ENCODE peak calls at places on chromosomes 7 and 10, in ten cellular contexts. C is left ventricle myocardium inferior, U is OCI-LY7, M is colonic mucosa, S is adipocyte, I is K562, O is esophagus squamous epithelium, F is brain microvascular endothelial cell, R is PC-3, N is Karpas-422. V is an unnamed sample.

GRCh38 chr7:135317676-135318326 is 84.2 kb downstream of the STRA8 start:
- DNase-seq in C (no peak), U (no peak), M (peak; percentile 40), S (no peak), I (no peak), O (no peak), F (no peak), R (no peak), N (no peak), V (no peak)

GRCh38 chr10:123913688-123914268 is 22.2 kb upstream of the CPXM2 start:
- DNase-seq in C (no peak), U (peak; percentile 22), M (no peak), S (no peak), I (peak; percentile 8), O (no peak), F (no peak), R (no peak), N (peak; percentile 51), V (no peak)

GRCh38 chr7:41256186-41256945 is 446.5 kb downstream of the INHBA start:
- DNase-seq in C (no peak), U (no peak), M (no peak), S (no peak), I (no peak), O (no peak), F (no peak), R (no peak), N (no peak), V (no peak)

GRCh38 chr10:120394446-120394845 is 62.6 kb upstream of the PLPP4 start:
- DNase-seq in C (no peak), U (no peak), M (no peak), S (no peak), I (no peak), O (no peak), F (no peak), R (no peak), N (no peak), V (no peak)

GRCh38 chr10:69578508-69578991 is 5.3 kb upstream of the NEUROG3 start:
- DNase-seq in C (no peak), U (no peak), M (no peak), S (no peak), I (no peak), O (no peak), F (no peak), R (no peak), N (no peak), V (no peak)

GRCh38 chr10:110530131-110530831 is 32.6 kb downstream of the DUSP5 start:
- DNase-seq in C (peak; percentile 66), U (no peak), M (peak; percentile 26), S (peak; percentile 88), I (no peak), O (no peak), F (peak; percentile 68), R (peak; percentile 61), N (no peak), V (peak; percentile 65)

GRCh38 chr7:80372415-80372814 is 139.4 kb downstream of the GNAT3 start:
- DNase-seq in C (no peak), U (no peak), M (no peak), S (peak; percentile 74), I (no peak), O (no peak), F (peak; percentile 19), R (no peak), N (no peak), V (no peak)

GRCh38 chr7:144468990-144469732 is 65.7 kb upstream of the NOBOX start:
- DNase-seq in C (no peak), U (no peak), M (no peak), S (peak; percentile 22), I (no peak), O (no peak), F (peak; percentile 27), R (no peak), N (no peak), V (no peak)

GRCh38 chr7:16785316-16785715 is 19.5 kb downstream of the AGR2 start:
- DNase-seq in C (no peak), U (no peak), M (no peak), S (no peak), I (no peak), O (no peak), F (no peak), R (no peak), N (peak; percentile 16), V (no peak)

GRCh38 chr7:112495820-112496462 is 15.2 kb downstream of the LSMEM1 start:
- DNase-seq in C (peak; percentile 20), U (peak; percentile 65), M (peak; percentile 47), S (peak; percentile 80), I (peak; percentile 53), O (no peak), F (peak; percentile 51), R (peak; percentile 69), N (peak; percentile 80), V (peak; percentile 75)

GRCh38 chr10:102140218-102140617 is 7.4 kb downstream of the PPRC1 start:
- DNase-seq in C (no peak), U (no peak), M (no peak), S (no peak), I (no peak), O (no peak), F (no peak), R (no peak), N (no peak), V (no peak)

GRCh38 chr10:102139281-102140110 is 6.7 kb downstream of the PPRC1 start:
- DNase-seq in C (no peak), U (no peak), M (no peak), S (no peak), I (no peak), O (no peak), F (no peak), R (no peak), N (no peak), V (no peak)

GRCh38 chr10:102141583-102142107 is 8.8 kb downstream of the PPRC1 start:
- DNase-seq in C (no peak), U (no peak), M (no peak), S (no peak), I (no peak), O (no peak), F (no peak), R (no peak), N (no peak), V (no peak)

GRCh38 chr10:102135956-102136526 is 3.2 kb downstream of the PPRC1 start:
- DNase-seq in C (no peak), U (no peak), M (no peak), S (no peak), I (no peak), O (no peak), F (no peak), R (no peak), N (no peak), V (no peak)

GRCh38 chr10:102140913-102141540 is 8.2 kb downstream of the PPRC1 start:
- DNase-seq in C (no peak), U (no peak), M (no peak), S (no peak), I (no peak), O (no peak), F (no peak), R (no peak), N (no peak), V (no peak)
- H3K36me3 ChIP-seq in C (peaks cover 76% of the 10 kb centered on the region), U (peaks cover 96% of the 10 kb centered on the region), M (peaks cover 32% of the 10 kb centered on the region), S (peaks cover 76% of the 10 kb centered on the region), I (peaks cover 88% of the 10 kb centered on the region), O (peaks cover 86% of the 10 kb centered on the region), F (peaks cover 74% of the 10 kb centered on the region), R (peaks cover 62% of the 10 kb centered on the region), N (peaks cover 4% of the 10 kb centered on the region), V (no peaks in the 10 kb centered on the region)

GRCh38 chr10:77842652-77843212 is 83.8 kb downstream of the DLG5 start:
- DNase-seq in C (no peak), U (no peak), M (no peak), S (no peak), I (no peak), O (no peak), F (no peak), R (no peak), N (no peak), V (no peak)
- H3K36me3 ChIP-seq in C (peaks cover 36% of the 10 kb centered on the region), U (no peaks in the 10 kb centered on the region), M (no peaks in the 10 kb centered on the region), S (peaks cover 47% of the 10 kb centered on the region), I (peaks cover 58% of the 10 kb centered on the region), O (peaks cover 70% of the 10 kb centered on the region), F (peaks cover 19% of the 10 kb centered on the region), R (peaks cover 50% of the 10 kb centered on the region), N (no peaks in the 10 kb centered on the region), V (no peaks in the 10 kb centered on the region)

DNA sequence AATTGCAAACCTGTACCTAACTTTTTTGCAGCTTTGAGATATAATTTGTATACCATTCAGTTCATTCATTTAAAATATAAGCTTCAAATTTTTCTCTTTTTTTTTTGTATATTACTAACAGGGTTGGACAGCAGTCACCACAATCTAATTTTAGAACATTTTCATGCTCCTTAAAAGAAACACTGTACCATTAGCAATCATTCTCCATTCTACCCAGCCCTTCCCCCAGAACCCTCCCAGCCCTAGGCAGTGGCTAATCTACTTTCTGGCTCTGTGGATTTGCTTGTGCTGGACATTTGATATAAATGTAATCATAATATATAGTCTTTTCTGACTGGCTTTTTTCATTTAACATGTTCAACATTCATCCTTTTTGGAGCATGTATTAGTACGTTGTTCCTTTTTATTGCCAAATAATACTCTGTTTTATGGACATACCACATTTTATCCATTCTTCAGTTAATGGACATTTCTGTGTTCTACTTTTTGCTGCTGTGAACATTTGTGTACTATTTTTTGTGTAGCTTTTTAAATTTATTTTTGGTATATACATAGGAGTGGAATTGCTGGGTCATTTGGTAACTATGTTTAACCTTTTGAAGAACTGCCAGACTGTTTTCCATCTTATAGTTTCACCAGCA is 40.9 kb upstream of the ST7 start:
- DNase-seq in C (no peak), U (no peak), M (no peak), S (peak; percentile 15), I (no peak), O (no peak), F (no peak), R (no peak), N (no peak), V (no peak)
- H3K36me3 ChIP-seq in C (peaks cover 83% of the 10 kb centered on the region), U (peaks cover 84% of the 10 kb centered on the region), M (no peaks in the 10 kb centered on the region), S (peaks cover 78% of the 10 kb centered on the region), I (peaks cover 83% of the 10 kb centered on the region), O (peaks cover 100% of the 10 kb centered on the region), F (peaks cover 31% of the 10 kb centered on the region), R (peaks cover 47% of the 10 kb centered on the region), N (peaks cover 68% of the 10 kb centered on the region), V (peaks cover 86% of the 10 kb centered on the region)

GRCh38 chr7:46810986-46811385 is 770.9 kb downstream of the TNS3 start:
- DNase-seq in C (no peak), U (no peak), M (no peak), S (no peak), I (no peak), O (no peak), F (no peak), R (no peak), N (no peak), V (no peak)

GRCh38 chr7:46811529-46811928 is 770.4 kb downstream of the TNS3 start:
- DNase-seq in C (peak; percentile 35), U (no peak), M (peak; percentile 22), S (peak; percentile 71), I (no peak), O (no peak), F (peak; percentile 91), R (peak; percentile 59), N (no peak), V (no peak)

GRCh38 chr7:46809886-46810285 is 772.0 kb downstream of the TNS3 start:
- DNase-seq in C (no peak), U (no peak), M (no peak), S (no peak), I (no peak), O (no peak), F (no peak), R (no peak), N (no peak), V (no peak)

GRCh38 chr7:46814516-46815250 is 767.2 kb downstream of the TNS3 start:
- DNase-seq in C (no peak), U (no peak), M (no peak), S (peak; percentile 2), I (no peak), O (no peak), F (no peak), R (no peak), N (no peak), V (no peak)

GRCh38 chr7:46812047-46812672 is 769.8 kb downstream of the TNS3 start:
- DNase-seq in C (no peak), U (no peak), M (no peak), S (peak; percentile 9), I (no peak), O (no peak), F (no peak), R (no peak), N (no peak), V (no peak)
- H3K36me3 ChIP-seq in C (no peaks in the 10 kb centered on the region), U (no peaks in the 10 kb centered on the region), M (no peaks in the 10 kb centered on the region), S (no peaks in the 10 kb centered on the region), I (no peaks in the 10 kb centered on the region), O (no peaks in the 10 kb centered on the region), F (no peaks in the 10 kb centered on the region), R (no peaks in the 10 kb centered on the region), N (no peaks in the 10 kb centered on the region), V (no peaks in the 10 kb centered on the region)